ENCODE peak calls at places on chromosomes 1 and 21, in seven cellular contexts. X, U, D, Z, S, H and J are unnamed samples.

GRCh38 chr1:238487931-238488330 is 597.2 kb upstream of the ZP4 start:
- DNase-seq in X (no peak), U (no peak), D (no peak), Z (no peak), S (peak; percentile 49), H (no peak), J (no peak)

GRCh38 chr1:84689514-84690396 is 506 bp downstream of the SSX2IP start:
- DNase-seq in X (peak; percentile 75), U (peak; percentile 59), D (no peak), Z (peak; percentile 68), S (peak; percentile 36), H (peak; percentile 13), J (peak; percentile 40)

GRCh38 chr1:181128592-181129497 is 40.3 kb downstream of the IER5 start:
- DNase-seq in X (peak; percentile 91), U (peak; percentile 72), D (no peak), Z (no peak), S (no peak), H (no peak), J (no peak)

GRCh38 chr1:180501865-180502360 is 464 bp downstream of the ACBD6 start:
- DNase-seq in X (no peak), U (no peak), D (no peak), Z (no peak), S (no peak), H (peak; percentile 77), J (no peak)

GRCh38 chr21:46045154-46045553 is 52.8 kb upstream of the COL6A2 start:
- DNase-seq in X (no peak), U (no peak), D (no peak), Z (no peak), S (no peak), H (no peak), J (no peak)

GRCh38 chr1:42834803-42835202 is 11.6 kb upstream of the ZNF691 start:
- DNase-seq in X (no peak), U (no peak), D (no peak), Z (no peak), S (no peak), H (no peak), J (no peak)

GRCh38 chr1:21874778-21875547 is 62.1 kb downstream of the HSPG2 start:
- DNase-seq in X (no peak), U (no peak), D (no peak), Z (no peak), S (no peak), H (no peak), J (no peak)

GRCh38 chr1:112878321-112878720 is 77.7 kb downstream of the SLC16A1 start:
- DNase-seq in X (no peak), U (no peak), D (no peak), Z (no peak), S (no peak), H (no peak), J (no peak)

GRCh38 chr1:47440849-47441170 is 3.0 kb downstream of the FOXD2 start:
- DNase-seq in X (no peak), U (no peak), D (no peak), Z (no peak), S (no peak), H (no peak), J (no peak)

GRCh38 chr1:43678940-43679339 is 28.4 kb upstream of the ST3GAL3 start:
- DNase-seq in X (no peak), U (no peak), D (no peak), Z (no peak), S (no peak), H (no peak), J (no peak)

GRCh38 chr1:101200513-101200912 is 36.3 kb upstream of the S1PR1 start:
- DNase-seq in X (no peak), U (no peak), D (peak; percentile 75), Z (peak; percentile 44), S (peak; percentile 93), H (no peak), J (no peak)

GRCh38 chr1:220966874-220967631 is 87.8 kb downstream of the HLX start:
- DNase-seq in X (no peak), U (no peak), D (no peak), Z (no peak), S (peak; percentile 46), H (no peak), J (no peak)

GRCh38 chr1:225747566-225747965 is 30.1 kb upstream of the SRP9 start:
- DNase-seq in X (no peak), U (no peak), D (no peak), Z (no peak), S (no peak), H (no peak), J (no peak)

GRCh38 chr1:54403808-54404261 is 2.4 kb downstream of the SSBP3 start:
- DNase-seq in X (peak; percentile 82), U (peak; percentile 23), D (no peak), Z (no peak), S (peak; percentile 84), H (no peak), J (no peak)

GRCh38 chr1:5686925-5687706 is 305.1 kb downstream of the NPHP4 start:
- DNase-seq in X (no peak), U (no peak), D (no peak), Z (no peak), S (no peak), H (no peak), J (no peak)

GRCh38 chr1:233208687-233209086 is 86.8 kb downstream of the PCNX2 start:
- DNase-seq in X (no peak), U (no peak), D (no peak), Z (no peak), S (no peak), H (no peak), J (no peak)

GRCh38 chr1:30385246-30385940 is 338.0 kb downstream of the MATN1 start:
- DNase-seq in X (no peak), U (no peak), D (no peak), Z (no peak), S (no peak), H (no peak), J (no peak)

GRCh38 chr1:55446351-55446750 is 231.2 kb upstream of the USP24 start:
- DNase-seq in X (no peak), U (no peak), D (no peak), Z (no peak), S (peak; percentile 54), H (no peak), J (no peak)

GRCh38 chr1:224333939-224334701 is 4.1 kb upstream of the NVL start:
- DNase-seq in X (peak; percentile 44), U (no peak), D (no peak), Z (no peak), S (peak; percentile 47), H (no peak), J (no peak)

GRCh38 chr1:229058111-229058551 is 212.8 kb upstream of the RAB4A start:
- DNase-seq in X (no peak), U (no peak), D (no peak), Z (no peak), S (no peak), H (no peak), J (no peak)

GRCh38 chr1:13681921-13682320 is 18.1 kb upstream of the PRDM2 start:
- DNase-seq in X (no peak), U (no peak), D (no peak), Z (no peak), S (no peak), H (no peak), J (no peak)

GRCh38 chr1:41738475-41738874 is 180.2 kb downstream of the HIVEP3 start:
- DNase-seq in X (peak; percentile 51), U (no peak), D (no peak), Z (no peak), S (peak; percentile 54), H (no peak), J (no peak)

GRCh38 chr1:168488153-168488552 is 55.6 kb downstream of the XCL2 start:
- DNase-seq in X (no peak), U (peak; percentile 31), D (no peak), Z (no peak), S (peak; percentile 25), H (no peak), J (no peak)

GRCh38 chr1:27956761-27957160 is 3.0 kb upstream of the XKR8 start:
- DNase-seq in X (no peak), U (no peak), D (no peak), Z (no peak), S (no peak), H (no peak), J (no peak)